ENCODE peak calls at places on chromosome 11, in eight cellular contexts. B is A172; S is amniotic stem cell; L is activated CD4-positive, alpha-beta T cell treated with anti-CD3 and anti-CD28 coated beads for 48 hours; A is stimulated activated CD4-positive, alpha-beta T cell treated with anti-CD3 and anti-CD28 coated beads, Interleukin-2, amount 100 ng/mL, for 4 hours; K is astrocyte of the cerebellum; O is stimulated activated CD8-positive, alpha-beta memory T cell treated with anti-CD3 and anti-CD28 coated beads, Interleukin-15, amount 100 ng/mL, for 1 hour; W is Caki2. D is an unnamed sample.

GRCh38 chr11:9851366-9851765 is 187.5 kb downstream of the SWAP70 start:
- DNase-seq in B (peak; percentile 30), S (no peak), L (no peak), A (no peak), K (no peak), O (no peak), W (no peak), D (no peak)

GRCh38 chr11:72721689-72722049 is 30.5 kb downstream of the ARAP1 start:
- DNase-seq in B (no peak), S (no peak), L (peak; percentile 51), A (no peak), K (no peak), O (no peak), W (no peak), D (no peak)

GRCh38 chr11:16911186-16911585 is 103.0 kb downstream of the PLEKHA7 start:
- DNase-seq in B (no peak), S (no peak), L (no peak), A (no peak), K (no peak), O (no peak), W (no peak), D (no peak)

GRCh38 chr11:127651888-127652221 is 651.3 kb upstream of the KIRREL3 start:
- DNase-seq in B (no peak), S (no peak), L (no peak), A (no peak), K (no peak), O (no peak), W (no peak), D (no peak)

GRCh38 chr11:117181586-117182550 is 3.3 kb downstream of the SIDT2 start:
- DNase-seq in B (no peak), S (no peak), L (no peak), A (no peak), K (no peak), O (no peak), W (no peak), D (no peak)

GRCh38 chr11:94521684-94522083 is 9.4 kb downstream of the C11orf97 start:
- DNase-seq in B (no peak), S (peak; percentile 14), L (no peak), A (no peak), K (no peak), O (no peak), W (no peak), D (no peak)

GRCh38 chr11:10828407-10828806 is 19.7 kb upstream of the EIF4G2 start:
- DNase-seq in B (no peak), S (no peak), L (no peak), A (no peak), K (no peak), O (no peak), W (no peak), D (no peak)

GRCh38 chr11:64298966-64299846 is 952 bp upstream of the CATSPERZ start:
- DNase-seq in B (no peak), S (no peak), L (no peak), A (no peak), K (no peak), O (no peak), W (no peak), D (no peak)

GRCh38 chr11:3824714-3825472 is 15.9 kb downstream of the RHOG start:
- DNase-seq in B (no peak), S (no peak), L (peak; percentile 89), A (peak; percentile 74), K (no peak), O (peak; percentile 62), W (no peak), D (peak; percentile 68)

GRCh38 chr11:114315749-114316368 is 19.7 kb downstream of the NNMT start:
- DNase-seq in B (no peak), S (no peak), L (peak; percentile 11), A (no peak), K (no peak), O (no peak), W (no peak), D (no peak)

GRCh38 chr11:62708423-62709261 is 1.2 kb downstream of the GNG3 start:
- DNase-seq in B (no peak), S (no peak), L (peak; percentile 63), A (peak; percentile 21), K (no peak), O (no peak), W (no peak), D (no peak)

GRCh38 chr11:75577198-75577597 is 15.1 kb downstream of the SERPINH1 start:
- DNase-seq in B (peak; percentile 46), S (no peak), L (peak; percentile 68), A (peak; percentile 31), K (no peak), O (peak; percentile 51), W (peak; percentile 18), D (peak; percentile 72)

D was measured in BE2C.